ENCODE peak calls at places on chromosomes 13 and 19, in four cellular contexts. H is IMR-90, F is cardiac muscle cell, M is heart right ventricle. I is an unnamed sample.

GRCh38 chr19:54577334-54577733 is 3.7 kb downstream of the LILRA2 start:
- DNase-seq in H (no peak), F (no peak), M (no peak), I (no peak)

GRCh38 chr19:47253467-47253881 is 2.9 kb upstream of the CCDC9 start:
- DNase-seq in H (peak), F (no peak), M (no peak), I (peak)

GRCh38 chr19:29439688-29440550 is 85.9 kb upstream of the VSTM2B start:
- DNase-seq in H (no peak), F (no peak), M (no peak), I (no peak)

GRCh38 chr19:44754743-44755066 is 6.2 kb downstream of the BCL3 start:
- DNase-seq in H (no peak), F (no peak), M (no peak), I (no peak)

GRCh38 chr19:1563251-1563650 is 4.9 kb downstream of the MEX3D start:
- DNase-seq in H (no peak), F (no peak), M (no peak), I (no peak)

GRCh38 chr19:39132344-39132969 is 6.9 kb downstream of the PAK4 start:
- DNase-seq in H (no peak), F (no peak), M (no peak), I (no peak)

GRCh38 chr13:39788097-39788496 is 132.6 kb downstream of the COG6 start:
- DNase-seq in H (no peak), F (no peak), M (peak), I (no peak)

GRCh38 chr19:18772620-18773587 is 18.2 kb downstream of the COMP start:
- DNase-seq in H (no peak), F (no peak), M (no peak), I (no peak)

GRCh38 chr13:70995338-70995737 is 871.7 kb downstream of the DACH1 start:
- DNase-seq in H (no peak), F (no peak), M (no peak), I (no peak)

GRCh38 chr13:107562222-107562621 is 653.1 kb downstream of the LIG4 start:
- DNase-seq in H (no peak), F (no peak), M (no peak), I (no peak)

GRCh38 chr13:102197193-102197592 is 204.7 kb downstream of the FGF14 start:
- DNase-seq in H (peak), F (no peak), M (no peak), I (peak)

GRCh38 chr13:107367258-107367657 is 799.3 kb upstream of the ARGLU1 start:
- DNase-seq in H (peak), F (no peak), M (no peak), I (no peak)

GRCh38 chr13:100434010-100434763 is 154.4 kb downstream of the GGACT start:
- DNase-seq in H (peak), F (no peak), M (no peak), I (peak)

GRCh38 chr13:51221674-51222509 is at the start of gene FAM124A:
- DNase-seq in H (peak), F (peak), M (peak), I (peak)

GRCh38 chr13:113216165-113217056 is 7.0 kb downstream of the CUL4A start:
- DNase-seq in H (peak), F (peak), M (no peak), I (peak)

GRCh38 chr13:28410096-28410495 is 84.8 kb downstream of the FLT1 start:
- DNase-seq in H (no peak), F (no peak), M (no peak), I (no peak)

GRCh38 chr13:39840201-39840600 is 184.7 kb downstream of the COG6 start:
- DNase-seq in H (no peak), F (no peak), M (no peak), I (no peak)

GRCh38 chr13:99421758-99422555 is 79.3 kb upstream of the TM9SF2 start:
- DNase-seq in H (no peak), F (no peak), M (no peak), I (no peak)

GRCh38 chr19:28402701-28403290 is 810.2 kb downstream of the UQCRFS1 start:
- DNase-seq in H (no peak), F (no peak), M (no peak), I (no peak)

GRCh38 chr19:23318143-23318542 is 67.9 kb upstream of the ZNF724 start:
- DNase-seq in H (peak), F (no peak), M (no peak), I (no peak)

GRCh38 chr13:38417727-38418126 is 68.1 kb downstream of the UFM1 start:
- DNase-seq in H (peak), F (no peak), M (no peak), I (no peak)

GRCh38 chr13:79393564-79394249 is 12.3 kb downstream of the RBM26 start:
- DNase-seq in H (no peak), F (no peak), M (no peak), I (no peak)

GRCh38 chr19:1067341-1068103 is 555 bp downstream of the ARHGAP45 start:
- DNase-seq in H (no peak), F (no peak), M (no peak), I (no peak)

GRCh38 chr13:73189365-73189764 is 130.6 kb downstream of the KLF5 start:
- DNase-seq in H (no peak), F (no peak), M (no peak), I (no peak)

GRCh38 chr19:16144216-16144581 is 714 bp downstream of the HSH2D start:
- DNase-seq in H (no peak), F (no peak), M (no peak), I (no peak)

GRCh38 chr19:28468701-28469459 is 744.1 kb downstream of the UQCRFS1 start:
- DNase-seq in H (no peak), F (no peak), M (no peak), I (peak)

GRCh38 chr19:19134687-19135158 is 3.6 kb downstream of the TMEM161A start:
- DNase-seq in H (no peak), F (peak), M (no peak), I (no peak)

GRCh38 chr13:77406644-77407440 is 79.9 kb upstream of the MYCBP2 start:
- DNase-seq in H (no peak), F (no peak), M (no peak), I (no peak)

GRCh38 chr13:55298201-55298600 is 1842.5 kb upstream of the PRR20A start:
- DNase-seq in H (no peak), F (no peak), M (no peak), I (no peak)

GRCh38 chr13:48646791-48647190 is 6.9 kb upstream of the CYSLTR2 start:
- DNase-seq in H (no peak), F (no peak), M (no peak), I (no peak)

GRCh38 chr13:48644951-48645350 is 8.8 kb upstream of the CYSLTR2 start:
- DNase-seq in H (no peak), F (no peak), M (no peak), I (no peak)

GRCh38 chr13:48648446-48648845 is 5.3 kb upstream of the CYSLTR2 start:
- DNase-seq in H (no peak), F (no peak), M (no peak), I (no peak)

GRCh38 chr13:48645845-48646244 is 7.9 kb upstream of the CYSLTR2 start:
- DNase-seq in H (no peak), F (no peak), M (no peak), I (no peak)

DNA sequence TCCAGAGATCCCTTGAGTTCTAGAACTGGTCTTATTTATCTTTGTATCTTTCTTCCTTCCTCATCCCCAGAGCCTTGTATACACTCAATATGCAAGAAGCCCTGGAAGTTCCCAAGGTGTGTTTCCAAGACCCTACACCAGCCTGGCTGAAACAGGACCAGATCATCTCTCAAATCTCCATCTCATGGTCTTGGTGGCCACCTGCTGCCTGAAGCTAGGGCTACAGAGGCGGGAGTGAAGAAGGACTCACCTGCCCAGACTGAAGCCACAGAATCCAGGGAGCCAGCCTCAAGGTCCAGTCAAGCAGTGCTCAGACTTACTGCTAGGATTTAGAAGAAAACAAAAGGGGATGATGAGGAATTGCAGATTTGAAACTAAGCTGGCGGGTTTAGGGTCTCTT is 6.1 kb upstream of the CYSLTR2 start:
- DNase-seq in H (no peak), F (no peak), M (no peak), I (no peak)
- TF ChIP-seq CTCF in H (no peak), F (no peak), M (no peak), I (no peak)

GRCh38 chr19:41356984-41357739 is 3.4 kb upstream of the TGFB1 start:
- DNase-seq in H (no peak), F (no peak), M (no peak), I (no peak)
- H3K27ac ChIP-seq in H (no peak), F (no peak), M (peak), I (no peak)

GRCh38 chr19:58117841-58118575 is 20.0 kb upstream of the ZSCAN18 start:
- DNase-seq in H (no peak), F (no peak), M (peak), I (peak)
- H3K4me3 ChIP-seq in H (no peak), F (no peak), M (peak), I (no peak)

GRCh38 chr13:19959831-19960672 is 1.5 kb downstream of the ZMYM2 start:
- DNase-seq in H (peak), F (peak), M (peak), I (peak)

GRCh38 chr13:19958119-19959111 is at the start of gene ZMYM2:
- DNase-seq in H (peak), F (peak), M (peak), I (peak)

GRCh38 chr13:19960673-19961015 is 2.1 kb downstream of the ZMYM2 start:
- DNase-seq in H (no peak), F (no peak), M (no peak), I (no peak)

GRCh38 chr13:19957320-19958118 is 1.0 kb upstream of the ZMYM2 start:
- DNase-seq in H (peak), F (peak), M (peak), I (peak)

GRCh38 chr13:19959141-19959830 is 759 bp downstream of the ZMYM2 start:
- DNase-seq in H (peak), F (peak), M (peak), I (peak)
- TF ChIP-seq CTCF in H (peak), F (no peak), M (no peak), I (peak)

GRCh38 chr19:50204811-50205675 is 1.6 kb downstream of the MYH14 start:
- DNase-seq in H (no peak), F (peak), M (peak), I (no peak)

GRCh38 chr19:50203281-50204080 is at the start of gene MYH14:
- DNase-seq in H (no peak), F (peak), M (peak), I (peak)

GRCh38 chr19:50204081-50204428 is 633 bp downstream of the MYH14 start:
- DNase-seq in H (no peak), F (no peak), M (no peak), I (no peak)

GRCh38 chr19:50202962-50203280 is 501 bp upstream of the MYH14 start:
- DNase-seq in H (no peak), F (no peak), M (no peak), I (no peak)

GRCh38 chr19:50202399-50202798 is 1.0 kb upstream of the MYH14 start:
- DNase-seq in H (no peak), F (no peak), M (no peak), I (no peak)
- H3K27ac ChIP-seq in H (no peak), F (no peak), M (no peak), I (no peak)

GRCh38 chr19:56617531-56617930 is 22.4 kb downstream of the ZNF71 start:
- DNase-seq in H (no peak), F (no peak), M (no peak), I (no peak)

GRCh38 chr19:56619131-56619530 is 23.8 kb upstream of the SMIM17 start:
- DNase-seq in H (no peak), F (no peak), M (no peak), I (no peak)

GRCh38 chr19:56625708-56626107 is 17.3 kb upstream of the SMIM17 start:
- DNase-seq in H (no peak), F (no peak), M (no peak), I (no peak)

GRCh38 chr19:56623006-56623405 is 20.0 kb upstream of the SMIM17 start:
- DNase-seq in H (no peak), F (no peak), M (no peak), I (no peak)

GRCh38 chr19:56622374-56622773 is 20.6 kb upstream of the SMIM17 start:
- DNase-seq in H (no peak), F (no peak), M (no peak), I (no peak)
- H3K4me3 ChIP-seq in H (no peak), F (no peak), M (no peak), I (no peak)